ENCODE peak calls at places on chromosomes 4 and X, in five cellular contexts. One of them, this sample, is unnamed.

GRCh38 chr4:148355442-148356123 is 86.6 kb downstream of the NR3C2 start:
- DNase-seq in heart right ventricle: no peak
- DNase-seq in body of pancreas: no peak
- DNase-seq in tibial nerve: no peak
- DNase-seq in psoas muscle: no peak
- DNase-seq in this sample: no peak

GRCh38 chr4:24211821-24212220 is 322.0 kb upstream of the PPARGC1A start:
- DNase-seq in heart right ventricle: no peak
- DNase-seq in psoas muscle: no peak
- DNase-seq in tibial nerve: no peak
- DNase-seq in body of pancreas: no peak
- DNase-seq in this sample: no peak

GRCh38 chr4:79917246-79917645 is 155.8 kb downstream of the ANTXR2 start:
- DNase-seq in tibial nerve: no peak
- DNase-seq in body of pancreas: peak; percentile 7
- DNase-seq in psoas muscle: peak; percentile 16
- DNase-seq in heart right ventricle: peak; percentile 5
- DNase-seq in this sample: peak; percentile 23

GRCh38 chrX:68693481-68694410 is 46.3 kb downstream of the STARD8 start:
- DNase-seq in tibial nerve: peak; percentile 52
- DNase-seq in psoas muscle: peak; percentile 82
- DNase-seq in body of pancreas: peak; percentile 83
- DNase-seq in heart right ventricle: peak; percentile 86
- DNase-seq in this sample: peak; percentile 81

GRCh38 chr4:132218406-132218805 is 930.7 kb upstream of the PCDH10 start:
- DNase-seq in tibial nerve: no peak
- DNase-seq in psoas muscle: no peak
- DNase-seq in body of pancreas: no peak
- DNase-seq in heart right ventricle: no peak
- DNase-seq in this sample: no peak

GRCh38 chrX:63934791-63935190 is 149.8 kb upstream of the ARHGEF9 start:
- DNase-seq in tibial nerve: no peak
- DNase-seq in heart right ventricle: no peak
- DNase-seq in psoas muscle: no peak
- DNase-seq in body of pancreas: peak; percentile 18
- DNase-seq in this sample: no peak

GRCh38 chr4:149790172-149790907 is 25.3 kb downstream of the IQCM start:
- DNase-seq in psoas muscle: no peak
- DNase-seq in tibial nerve: no peak
- DNase-seq in heart right ventricle: no peak
- DNase-seq in body of pancreas: no peak
- DNase-seq in this sample: no peak

GRCh38 chr4:120694973-120695372 is 227.6 kb downstream of the PRDM5 start:
- DNase-seq in heart right ventricle: no peak
- DNase-seq in body of pancreas: peak; percentile 13
- DNase-seq in psoas muscle: no peak
- DNase-seq in tibial nerve: no peak
- DNase-seq in this sample: no peak

GRCh38 chrX:65920620-65921019 is 119.3 kb downstream of the VSIG4 start:
- DNase-seq in body of pancreas: no peak
- DNase-seq in tibial nerve: no peak
- DNase-seq in heart right ventricle: no peak
- DNase-seq in psoas muscle: no peak
- DNase-seq in this sample: no peak

GRCh38 chr4:77564231-77564630 is 41.4 kb upstream of the CXCL13 start:
- DNase-seq in body of pancreas: peak; percentile 90
- DNase-seq in heart right ventricle: no peak
- DNase-seq in tibial nerve: peak; percentile 78
- DNase-seq in psoas muscle: no peak
- DNase-seq in this sample: peak; percentile 22

GRCh38 chrX:142999209-142999720 is 26.5 kb upstream of the SPANXN4 start:
- DNase-seq in psoas muscle: no peak
- DNase-seq in tibial nerve: no peak
- DNase-seq in heart right ventricle: no peak
- DNase-seq in body of pancreas: no peak
- DNase-seq in this sample: no peak

GRCh38 chr4:158008551-158009218 is 164.1 kb downstream of the GASK1B start:
- DNase-seq in tibial nerve: peak; percentile 33
- DNase-seq in body of pancreas: peak; percentile 22
- DNase-seq in heart right ventricle: peak; percentile 66
- DNase-seq in psoas muscle: no peak
- DNase-seq in this sample: peak; percentile 26

GRCh38 chrX:134572816-134573682 is 85.2 kb downstream of the PLAC1 start:
- DNase-seq in body of pancreas: no peak
- DNase-seq in psoas muscle: no peak
- DNase-seq in tibial nerve: no peak
- DNase-seq in heart right ventricle: no peak
- DNase-seq in this sample: no peak

GRCh38 chr4:68338625-68339024 is 11.3 kb downstream of the YTHDC1 start:
- DNase-seq in body of pancreas: no peak
- DNase-seq in tibial nerve: no peak
- DNase-seq in heart right ventricle: peak; percentile 8
- DNase-seq in psoas muscle: no peak
- DNase-seq in this sample: no peak
- H3K4me1 ChIP-seq in body of pancreas: peaks cover 68% of the 10 kb centered on the region
- H3K4me1 ChIP-seq in tibial nerve: no peaks in the 10 kb centered on the region
- H3K4me1 ChIP-seq in heart right ventricle: peaks cover 83% of the 10 kb centered on the region
- H3K4me1 ChIP-seq in psoas muscle: peaks cover 58% of the 10 kb centered on the region
- H3K4me1 ChIP-seq in this sample: peaks cover 66% of the 10 kb centered on the region

GRCh38 chr4:82820689-82821088 is 22.1 kb upstream of the SCD5 start:
- DNase-seq in body of pancreas: no peak
- DNase-seq in psoas muscle: no peak
- DNase-seq in heart right ventricle: no peak
- DNase-seq in tibial nerve: no peak
- DNase-seq in this sample: no peak

GRCh38 chr4:82823062-82823461 is 24.5 kb upstream of the SCD5 start:
- DNase-seq in psoas muscle: no peak
- DNase-seq in heart right ventricle: no peak
- DNase-seq in tibial nerve: no peak
- DNase-seq in body of pancreas: no peak
- DNase-seq in this sample: no peak

GRCh38 chr4:82814034-82814433 is 15.4 kb upstream of the SCD5 start:
- DNase-seq in psoas muscle: no peak
- DNase-seq in heart right ventricle: no peak
- DNase-seq in body of pancreas: no peak
- DNase-seq in tibial nerve: no peak
- DNase-seq in this sample: no peak

DNA sequence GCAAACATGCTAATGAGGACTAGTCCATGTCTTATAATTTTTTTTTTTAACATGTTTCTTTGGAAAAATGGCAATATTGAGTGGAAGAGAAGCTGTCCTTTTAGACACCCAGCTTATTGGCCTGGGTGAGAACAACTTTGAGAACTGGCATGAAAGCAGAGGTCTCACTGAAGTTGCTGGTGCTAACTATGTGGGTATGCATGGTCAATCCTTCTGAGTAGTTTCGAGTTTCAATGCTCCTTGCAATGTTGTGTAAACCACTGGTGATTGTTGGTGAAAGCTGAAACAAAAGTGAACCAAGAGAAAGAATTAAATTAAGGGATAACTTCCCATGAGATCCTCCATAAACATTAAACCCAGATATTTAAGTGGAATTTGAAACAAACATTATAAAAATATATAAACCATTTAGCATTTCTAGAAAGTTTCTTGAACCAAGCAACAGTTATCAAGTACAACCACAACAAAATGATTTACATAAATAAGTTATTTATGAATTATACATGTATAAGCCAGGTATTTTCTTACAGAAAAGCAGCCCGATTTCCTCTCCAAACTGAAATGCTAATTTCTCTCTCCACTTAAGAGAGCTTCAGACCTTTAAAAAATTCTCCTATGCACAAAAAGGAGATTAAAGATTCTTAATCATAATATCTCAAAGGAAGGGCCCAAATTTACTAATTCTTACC is 20.5 kb upstream of the SCD5 start:
- DNase-seq in body of pancreas: no peak
- DNase-seq in heart right ventricle: no peak
- DNase-seq in tibial nerve: no peak
- DNase-seq in psoas muscle: no peak
- DNase-seq in this sample: no peak
- TF ChIP-seq CTCF in body of pancreas: no peak
- TF ChIP-seq CTCF in heart right ventricle: no peak
- TF ChIP-seq CTCF in tibial nerve: no peak
- TF ChIP-seq CTCF in psoas muscle: no peak
- TF ChIP-seq CTCF in this sample: no peak

GRCh38 chr4:152554742-152555141 is 18.9 kb upstream of the FBXW7 start:
- DNase-seq in heart right ventricle: no peak
- DNase-seq in body of pancreas: no peak
- DNase-seq in psoas muscle: no peak
- DNase-seq in tibial nerve: no peak
- DNase-seq in this sample: no peak
- H3K4me1 ChIP-seq in heart right ventricle: no peaks in the 10 kb centered on the region
- H3K4me1 ChIP-seq in body of pancreas: no peaks in the 10 kb centered on the region
- H3K4me1 ChIP-seq in psoas muscle: no peaks in the 10 kb centered on the region
- H3K4me1 ChIP-seq in tibial nerve: no peaks in the 10 kb centered on the region
- H3K4me1 ChIP-seq in this sample: no peaks in the 10 kb centered on the region

DNA sequence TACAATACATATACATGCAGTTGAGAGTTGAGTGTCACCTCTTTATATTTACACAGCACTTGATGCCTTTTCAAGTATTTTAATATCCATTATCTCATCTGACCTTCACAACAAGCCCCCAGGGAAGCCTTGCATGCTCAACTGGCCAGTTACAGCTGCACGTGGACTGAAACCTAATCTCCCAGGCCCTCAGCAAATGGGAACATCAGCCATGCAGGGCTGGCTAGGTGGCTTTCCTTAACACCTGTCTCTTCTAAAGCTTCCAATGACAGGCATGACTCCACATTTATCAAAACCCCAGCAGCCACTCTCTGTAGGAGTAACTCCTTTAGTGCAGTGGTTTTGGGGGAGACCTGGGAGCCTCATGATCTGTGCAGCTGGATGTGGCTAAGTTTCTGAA is 56.4 kb downstream of the PHKA2 start:
- DNase-seq in psoas muscle: no peak
- DNase-seq in body of pancreas: no peak
- DNase-seq in heart right ventricle: no peak
- DNase-seq in tibial nerve: no peak
- DNase-seq in this sample: no peak
- TF ChIP-seq CTCF in psoas muscle: no peak
- TF ChIP-seq CTCF in body of pancreas: no peak
- TF ChIP-seq CTCF in heart right ventricle: no peak
- TF ChIP-seq CTCF in tibial nerve: no peak
- TF ChIP-seq CTCF in this sample: no peak